ENCODE peak calls at places on chromosomes 13 and 19, in eight cellular contexts. Z, E, B, I, F, S, A and C are unnamed samples.

GRCh38 chr19:29872224-29872731 is 60.5 kb downstream of the CCNE1 start:
- DNase-seq in Z (no peak), E (peak; percentile 6), B (no peak), I (no peak), F (no peak), S (no peak), A (peak; percentile 26), C (peak; percentile 34)

GRCh38 chr13:43596924-43597598 is 189.7 kb downstream of the ENOX1 start:
- DNase-seq in Z (no peak), E (no peak), B (no peak), I (no peak), F (no peak), S (no peak), A (no peak), C (no peak)

GRCh38 chr19:17965370-17966114 is 1.4 kb upstream of the KCNN1 start:
- DNase-seq in Z (no peak), E (no peak), B (no peak), I (no peak), F (no peak), S (no peak), A (no peak), C (no peak)

GRCh38 chr13:40813662-40814454 is 24.4 kb downstream of the SLC25A15 start:
- DNase-seq in Z (no peak), E (no peak), B (no peak), I (no peak), F (peak; percentile 40), S (no peak), A (peak; percentile 66), C (peak; percentile 55)

GRCh38 chr19:46689358-46689757 is 27.6 kb downstream of the PRKD2 start:
- DNase-seq in Z (no peak), E (no peak), B (no peak), I (no peak), F (no peak), S (no peak), A (no peak), C (no peak)

GRCh38 chr13:109209526-109209925 is 576.9 kb downstream of the IRS2 start:
- DNase-seq in Z (no peak), E (no peak), B (no peak), I (no peak), F (no peak), S (no peak), A (no peak), C (no peak)

GRCh38 chr13:98658131-98658530 is 81.2 kb upstream of the STK24 start:
- DNase-seq in Z (peak; percentile 83), E (no peak), B (no peak), I (peak; percentile 38), F (no peak), S (no peak), A (no peak), C (peak; percentile 14)

GRCh38 chr19:48540110-48540509 is 11.9 kb upstream of the SULT2B1 start:
- DNase-seq in Z (no peak), E (no peak), B (no peak), I (no peak), F (no peak), S (no peak), A (no peak), C (no peak)

GRCh38 chr19:54209748-54210494 is 9.3 kb downstream of the RPS9 start:
- DNase-seq in Z (peak; percentile 95), E (peak; percentile 96), B (peak; percentile 96), I (peak; percentile 97), F (peak; percentile 97), S (peak; percentile 79), A (peak; percentile 99), C (peak; percentile 99)

GRCh38 chr13:22757530-22758120 is 423.2 kb upstream of the SGCG start:
- DNase-seq in Z (no peak), E (no peak), B (no peak), I (no peak), F (no peak), S (no peak), A (peak; percentile 11), C (peak; percentile 20)

GRCh38 chr13:41064493-41064892 is 3.2 kb downstream of the WBP4 start:
- DNase-seq in Z (no peak), E (peak; percentile 76), B (no peak), I (no peak), F (no peak), S (no peak), A (peak; percentile 85), C (peak; percentile 65)

GRCh38 chr19:48466571-48467325 is 2.4 kb upstream of the CYTH2 start:
- DNase-seq in Z (no peak), E (peak; percentile 66), B (no peak), I (no peak), F (no peak), S (no peak), A (peak; percentile 52), C (peak; percentile 73)

GRCh38 chr13:19888799-19889198 is 25.4 kb upstream of the ZMYM5 start:
- DNase-seq in Z (no peak), E (no peak), B (no peak), I (no peak), F (no peak), S (no peak), A (peak; percentile 55), C (peak; percentile 47)

GRCh38 chr19:4472174-4472974 is at the start of gene HDGFL2:
- DNase-seq in Z (no peak), E (no peak), B (no peak), I (no peak), F (peak; percentile 43), S (no peak), A (no peak), C (no peak)

GRCh38 chr19:4473011-4473410 is 914 bp downstream of the HDGFL2 start:
- DNase-seq in Z (no peak), E (no peak), B (no peak), I (no peak), F (peak; percentile 22), S (no peak), A (no peak), C (no peak)

GRCh38 chr19:4477034-4477801 is 5.1 kb downstream of the HDGFL2 start:
- DNase-seq in Z (no peak), E (no peak), B (no peak), I (no peak), F (no peak), S (no peak), A (no peak), C (no peak)

GRCh38 chr19:4473708-4474503 is 1.8 kb downstream of the HDGFL2 start:
- DNase-seq in Z (no peak), E (no peak), B (no peak), I (no peak), F (no peak), S (no peak), A (no peak), C (no peak)

DNA sequence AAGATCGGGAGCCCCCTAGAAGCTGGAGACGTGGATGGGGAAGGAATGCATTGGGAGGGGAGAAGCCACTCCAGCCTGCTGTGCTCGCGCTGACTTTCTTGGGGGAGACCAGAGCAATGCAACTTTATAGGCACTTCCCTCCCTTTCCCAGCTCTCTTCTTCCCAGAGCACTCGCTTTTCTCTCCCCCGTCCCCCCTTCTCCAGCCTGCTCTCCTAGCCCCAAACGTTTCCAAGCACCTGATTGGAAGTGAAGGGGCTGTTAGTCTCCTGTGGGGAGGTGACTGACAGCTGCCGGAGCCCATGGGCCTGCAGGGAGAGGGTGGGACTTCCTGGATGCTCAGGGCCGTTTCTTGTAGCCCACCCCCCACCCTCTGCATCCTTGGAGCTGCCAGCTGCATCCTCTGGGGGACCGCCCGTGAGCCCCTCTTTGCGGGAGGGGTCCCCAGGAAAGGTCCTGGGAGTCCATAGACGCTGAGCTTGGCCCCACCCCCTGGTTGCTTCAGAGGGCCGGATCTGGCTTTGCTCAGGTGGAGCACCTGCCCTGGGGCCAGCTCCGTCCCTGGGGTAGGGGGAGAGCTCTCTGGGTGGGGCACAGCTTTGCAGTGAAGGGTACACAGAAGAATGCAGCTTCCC is 2.5 kb downstream of the HDGFL2 start:
- DNase-seq in Z (no peak), E (peak; percentile 50), B (no peak), I (no peak), F (no peak), S (no peak), A (peak; percentile 82), C (peak; percentile 49)
- H3K4me3 ChIP-seq in Z (no peak overlapping the region), E (peak overlapping the region; percentile 55), B (peak overlapping the region; percentile 19), I (no peak overlapping the region), F (no peak overlapping the region), S (peak overlapping the region; percentile 96), A (peak overlapping the region; percentile 78), C (peak overlapping the region; percentile 82)

DNA sequence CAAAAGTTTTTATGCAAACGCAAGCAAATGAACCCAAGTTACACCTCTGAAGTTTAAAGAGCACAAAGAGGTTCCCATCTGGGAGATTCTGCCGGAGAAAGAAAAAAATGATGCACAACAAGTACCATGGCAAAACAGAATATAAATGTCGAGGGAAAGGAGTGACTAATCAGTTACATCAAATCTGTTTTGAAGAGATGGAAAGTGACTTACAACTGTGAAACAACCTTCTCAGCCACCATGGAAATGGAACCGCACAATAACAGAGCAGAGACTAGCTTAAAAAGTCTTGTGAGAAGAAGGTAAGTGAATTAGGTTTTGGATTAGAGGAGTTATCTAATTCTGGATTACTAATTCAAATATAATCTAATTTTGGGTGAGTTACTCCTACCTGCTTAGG is 2.4 kb downstream of the HSPH1 start:
- DNase-seq in Z (no peak), E (no peak), B (no peak), I (no peak), F (no peak), S (no peak), A (no peak), C (no peak)
- TF ChIP-seq CTCF in Z (no peak), E (no peak), B (no peak), I (no peak), F (no peak), S (no peak), A (no peak), C (no peak)

GRCh38 chr19:12838182-12838890 is at the start of gene MAST1:
- DNase-seq in Z (no peak), E (no peak), B (no peak), I (peak; percentile 40), F (peak; percentile 34), S (no peak), A (no peak), C (peak; percentile 29)
- H3K4me3 ChIP-seq in Z (peak within 1 kb of the TSS; percentile 26), E (peak within 1 kb of the TSS; percentile 17), B (peak within 1 kb of the TSS; percentile 47), I (no peak within 1 kb of the TSS), F (peak within 1 kb of the TSS; percentile 28), S (peak within 1 kb of the TSS; percentile 42), A (no peak within 1 kb of the TSS), C (peak within 1 kb of the TSS; percentile 21)

GRCh38 chr13:21336609-21337008 is 122.5 kb downstream of the ZDHHC20 start:
- DNase-seq in Z (peak; percentile 13), E (no peak), B (no peak), I (no peak), F (no peak), S (no peak), A (no peak), C (no peak)

GRCh38 chr13:21338651-21339278 is 120.3 kb downstream of the ZDHHC20 start:
- DNase-seq in Z (peak; percentile 29), E (no peak), B (no peak), I (no peak), F (no peak), S (no peak), A (no peak), C (no peak)

GRCh38 chr13:21341637-21342422 is 117.3 kb downstream of the ZDHHC20 start:
- DNase-seq in Z (peak; percentile 42), E (no peak), B (no peak), I (no peak), F (no peak), S (no peak), A (no peak), C (no peak)

GRCh38 chr13:21342699-21343442 is 116.2 kb downstream of the ZDHHC20 start:
- DNase-seq in Z (peak; percentile 53), E (no peak), B (no peak), I (no peak), F (no peak), S (no peak), A (no peak), C (no peak)

GRCh38 chr13:21338156-21338555 is 120.9 kb downstream of the ZDHHC20 start:
- DNase-seq in Z (peak; percentile 68), E (no peak), B (no peak), I (no peak), F (no peak), S (no peak), A (no peak), C (no peak)
- TF ChIP-seq CTCF in Z (no peak), E (no peak), B (no peak), I (no peak), F (no peak), S (no peak), A (no peak), C (no peak)